ENCODE peak calls at places on chromosomes 7 and 10, in five cellular contexts. R, G, O, Q and W are unnamed samples.

GRCh38 chr7:136966825-136967224 is 98.4 kb downstream of the CHRM2 start:
- DNase-seq in O (no peak), R (no peak), G (no peak), Q (no peak), W (no peak)

GRCh38 chr10:90769946-90770841 is 87.6 kb downstream of the HTR7 start:
- DNase-seq in R (no peak), G (no peak), O (no peak), Q (no peak), W (no peak)

GRCh38 chr7:14340415-14341079 is 351.1 kb upstream of the ETV1 start:
- DNase-seq in O (no peak), G (no peak), Q (no peak), R (no peak), W (no peak)

GRCh38 chr10:88754272-88754671 is 5.5 kb upstream of the LIPN start:
- DNase-seq in R (no peak), G (no peak), Q (no peak), O (no peak), W (no peak)

GRCh38 chr10:122566632-122567031 is 6.1 kb downstream of the DMBT1 start:
- DNase-seq in O (no peak), Q (no peak), R (no peak), G (no peak), W (no peak)

GRCh38 chr10:86085686-86086085 is 280.9 kb downstream of the GRID1 start:
- DNase-seq in Q (no peak), O (no peak), G (peak), R (peak), W (no peak)

GRCh38 chr7:44477063-44477830 is 13.2 kb downstream of the NUDCD3 start:
- DNase-seq in G (no peak), O (peak), Q (peak), R (no peak), W (peak)

GRCh38 chr10:130844264-130844761 is 467.2 kb downstream of the TCERG1L start:
- DNase-seq in R (no peak), G (no peak), O (no peak), Q (no peak), W (no peak)

GRCh38 chr10:61786728-61787127 is 114.8 kb upstream of the ARID5B start:
- DNase-seq in O (no peak), Q (peak), G (no peak), R (no peak), W (no peak)

GRCh38 chr7:98771519-98772241 is 98.1 kb downstream of the TMEM130 start:
- DNase-seq in O (no peak), Q (no peak), G (no peak), R (no peak), W (peak)

GRCh38 chr10:60089095-60089494 is 182.7 kb upstream of the CCDC6 start:
- DNase-seq in G (no peak), R (no peak), O (no peak), Q (no peak), W (peak)

GRCh38 chr7:66847879-66848810 is 72.9 kb upstream of the TMEM248 start:
- DNase-seq in O (no peak), Q (no peak), R (no peak), G (no peak), W (no peak)

GRCh38 chr7:142152076-142152475 is 40.6 kb downstream of the MGAM2 start:
- DNase-seq in R (no peak), G (no peak), O (no peak), Q (no peak), W (no peak)

GRCh38 chr10:70459771-70460490 is 18.4 kb upstream of the NODAL start:
- DNase-seq in O (no peak), G (no peak), Q (no peak), R (no peak), W (no peak)

GRCh38 chr7:138889566-138889965 is 91.6 kb upstream of the ATP6V0A4 start:
- DNase-seq in G (no peak), O (no peak), Q (no peak), R (no peak), W (no peak)

GRCh38 chr7:93977551-93977950 is 26.6 kb downstream of the BET1 start:
- DNase-seq in Q (no peak), G (no peak), R (no peak), O (no peak), W (no peak)

GRCh38 chr7:51644216-51644615 is 327.6 kb upstream of the COBL start:
- DNase-seq in R (no peak), G (no peak), Q (no peak), O (no peak), W (peak)

GRCh38 chr7:47454961-47455871 is 126.7 kb downstream of the TNS3 start:
- DNase-seq in G (no peak), Q (no peak), R (no peak), O (no peak), W (no peak)

GRCh38 chr10:46555366-46555712 is 1.1 kb downstream of the GPRIN2 start:
- DNase-seq in R (no peak), G (no peak), O (no peak), Q (no peak), W (no peak)

GRCh38 chr7:18647602-18648001 is 152.1 kb downstream of the HDAC9 start:
- DNase-seq in G (no peak), O (no peak), Q (no peak), R (no peak), W (no peak)

DNA sequence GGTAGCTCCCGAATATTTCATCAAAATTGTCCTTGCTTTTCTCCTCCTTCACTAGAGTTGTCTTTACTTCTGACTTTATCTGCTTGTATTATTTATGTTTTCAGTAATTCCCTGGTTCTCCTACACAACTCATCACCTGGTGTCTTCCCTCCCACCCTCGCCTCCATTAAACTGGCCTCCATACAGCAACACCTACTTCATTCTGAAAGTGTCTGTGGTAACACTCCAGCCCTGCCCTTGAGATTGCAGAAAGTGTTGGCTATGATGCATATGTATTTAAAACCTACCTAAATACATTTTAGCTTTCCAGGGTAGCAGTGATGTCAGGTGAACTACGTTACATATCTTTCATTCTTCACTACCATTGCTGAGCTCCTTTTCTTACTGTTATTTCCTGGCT is 833.3 kb upstream of the LRRN3 start:
- DNase-seq in G (no peak), O (no peak), Q (no peak), R (no peak), W (no peak)
- TF ChIP-seq POLR2A in G (no peak), O (no peak), Q (no peak), R (no peak), W (no peak)

GRCh38 chr10:50999163-50999562 is 75.1 kb upstream of the PRKG1 start:
- DNase-seq in R (no peak), G (no peak), Q (no peak), O (no peak), W (no peak)

GRCh38 chr10:50997461-50997860 is 76.8 kb upstream of the PRKG1 start:
- DNase-seq in R (no peak), G (no peak), Q (no peak), O (no peak), W (no peak)

GRCh38 chr10:51001587-51001986 is 72.7 kb upstream of the PRKG1 start:
- DNase-seq in O (no peak), Q (peak), G (no peak), R (no peak), W (no peak)

GRCh38 chr10:51000164-51000563 is 74.1 kb upstream of the PRKG1 start:
- DNase-seq in G (no peak), Q (no peak), R (no peak), O (no peak), W (no peak)

GRCh38 chr10:51000976-51001375 is 73.3 kb upstream of the PRKG1 start:
- DNase-seq in G (no peak), Q (no peak), R (no peak), O (no peak), W (no peak)
- H3K27ac ChIP-seq in G (no peak), Q (no peak), R (no peak), O (no peak), W (no peak)

DNA sequence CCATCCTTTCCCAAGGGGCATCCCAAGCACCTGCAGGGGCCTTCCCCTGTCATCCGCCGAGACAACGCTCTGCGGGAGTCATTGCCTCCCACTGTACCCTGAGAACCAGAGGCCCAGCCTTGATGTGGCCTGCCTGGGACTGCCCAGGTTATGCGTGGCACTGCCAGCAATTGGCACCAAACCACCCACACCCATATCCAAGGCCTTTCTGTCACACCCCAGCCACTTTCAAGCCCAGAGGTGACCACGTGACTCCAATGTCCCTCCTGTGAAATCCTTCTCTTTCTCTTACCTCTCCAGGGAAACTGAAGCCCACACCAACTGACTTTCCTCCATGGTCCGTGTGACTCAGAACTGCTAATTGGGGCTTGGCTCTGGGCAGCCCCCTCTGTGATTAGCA is 123.9 kb downstream of the C10orf105 start:
- DNase-seq in R (no peak), G (no peak), Q (no peak), O (no peak), W (no peak)
- TF ChIP-seq POLR2AphosphoS5 in R (no peak), G (no peak), Q (no peak), O (no peak), W (no peak)

GRCh38 chr10:102743588-102744373 is at the start of gene WBP1L:
- DNase-seq in G (peak), Q (peak), O (peak), R (peak), W (peak)

GRCh38 chr10:102745157-102745556 is 1.4 kb downstream of the WBP1L start:
- DNase-seq in G (no peak), Q (no peak), O (no peak), R (no peak), W (no peak)

GRCh38 chr10:102741848-102742247 is 1.9 kb upstream of the WBP1L start:
- DNase-seq in R (no peak), G (no peak), O (no peak), Q (no peak), W (no peak)

GRCh38 chr10:102743078-102743587 is 615 bp upstream of the WBP1L start:
- DNase-seq in G (no peak), Q (no peak), O (no peak), R (no peak), W (no peak)

DNA sequence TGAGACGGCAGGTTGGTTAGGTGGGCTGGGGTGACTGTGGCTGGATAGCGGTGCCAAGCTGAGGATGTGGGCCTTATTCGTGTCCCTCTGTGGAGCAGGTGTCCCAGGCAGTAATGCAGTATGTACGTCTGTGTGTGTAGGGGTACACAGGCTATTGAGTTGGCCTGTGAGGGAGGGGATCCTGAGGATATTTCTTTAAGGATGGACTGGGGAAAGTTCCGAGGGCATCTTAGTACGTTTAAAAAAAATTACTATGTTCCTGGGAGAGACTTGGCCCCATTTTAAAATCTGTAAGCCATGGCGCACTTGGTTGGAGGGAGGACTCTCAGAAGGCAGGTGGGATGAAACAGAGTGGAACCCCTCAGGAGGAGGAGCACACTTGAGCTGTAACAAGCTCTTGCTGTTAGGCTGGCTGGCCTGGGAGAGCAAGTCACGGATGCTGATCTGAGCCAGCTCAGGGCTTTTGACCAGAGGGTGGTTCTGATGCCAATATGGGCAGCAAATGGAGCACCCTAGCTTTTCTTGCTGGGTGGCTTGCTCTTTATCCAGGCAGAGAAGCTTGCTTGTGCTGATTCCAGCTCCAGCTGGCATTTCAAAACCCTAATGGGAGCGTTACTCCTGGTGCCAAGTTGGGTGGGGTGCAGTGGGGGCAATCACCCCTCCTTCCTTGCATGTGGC is 765 bp downstream of the WBP1L start:
- DNase-seq in R (no peak), G (peak), Q (no peak), O (no peak), W (no peak)
- TF ChIP-seq POLR2A in R (no peak), G (no peak), Q (no peak), O (peak), W (no peak)

DNA sequence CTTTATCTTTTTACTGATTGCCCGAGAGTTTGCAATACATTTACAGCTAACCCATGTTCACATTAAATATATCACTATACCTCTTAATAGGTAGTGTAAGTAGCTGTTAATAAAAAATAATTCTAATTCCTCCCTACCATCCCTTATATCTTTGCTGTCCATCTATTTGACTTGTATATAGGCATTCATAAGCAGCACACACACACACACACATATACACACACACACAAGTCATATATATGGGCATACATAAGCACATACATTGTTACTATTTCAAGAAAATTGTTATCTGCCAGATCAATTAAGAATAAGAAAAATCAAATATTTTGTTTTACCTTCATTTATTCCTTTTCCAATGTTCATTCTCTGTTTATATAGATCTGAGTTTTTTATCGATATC is 176.4 kb downstream of the PPP1R3A start:
- DNase-seq in Q (no peak), O (no peak), R (no peak), G (no peak), W (no peak)
- H3K27ac ChIP-seq in Q (peak), O (no peak), R (no peak), G (no peak), W (no peak)

DNA sequence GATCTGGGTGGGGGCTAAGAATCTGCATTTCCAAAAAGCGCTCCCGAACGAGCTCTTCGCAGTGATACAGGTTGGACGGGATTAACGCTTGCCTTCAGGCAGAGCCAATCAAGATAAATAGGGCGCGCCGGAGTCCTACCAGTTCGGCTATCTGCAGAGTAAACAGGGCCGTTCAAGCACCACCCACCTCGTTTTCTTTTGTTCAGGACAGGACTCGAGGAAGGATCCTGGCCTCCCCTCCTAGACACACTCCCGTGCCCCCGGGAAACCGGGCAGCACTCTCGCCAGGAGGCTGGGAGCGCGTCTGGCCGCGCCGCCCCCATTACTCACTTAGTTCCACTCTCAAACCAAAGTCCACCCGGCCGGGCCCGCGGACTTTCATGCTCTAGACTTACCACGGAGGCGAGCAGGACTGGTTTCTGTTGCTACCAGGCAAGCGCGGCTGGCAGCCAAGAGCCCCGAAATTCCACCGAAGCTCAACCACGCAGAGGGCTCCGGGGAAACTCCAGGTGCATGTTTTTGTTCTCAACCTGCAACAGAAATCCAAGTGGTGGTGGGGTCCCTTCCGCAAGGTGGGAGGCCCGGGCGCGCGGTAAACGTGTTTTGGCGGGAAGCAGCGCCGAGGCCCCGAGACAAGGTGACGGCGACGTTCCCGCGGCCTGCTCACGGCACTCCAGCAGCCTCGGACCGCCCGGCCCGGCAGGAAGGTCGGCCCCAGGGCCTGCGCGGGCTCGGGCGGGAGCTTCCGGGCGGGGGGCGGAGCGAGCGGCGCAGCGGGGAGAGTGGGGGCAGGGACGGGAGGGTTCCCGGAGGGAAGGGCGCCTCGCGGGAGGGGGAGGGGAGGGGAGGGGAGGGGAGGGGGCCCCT is 12.7 kb downstream of the HNRNPF start:
- DNase-seq in R (peak), O (no peak), G (peak), Q (peak), W (peak)
- TF ChIP-seq POLR2AphosphoS5 in R (peak), O (peak), G (peak), Q (peak), W (no peak)

GRCh38 chr10:73772280-73773151 is 9.3 kb upstream of the CHCHD1 start:
- DNase-seq in R (peak), O (no peak), Q (peak), G (peak), W (peak)
- TF ChIP-seq POLR2A in R (peak), O (peak), Q (peak), G (peak), W (peak)

GRCh38 chr7:105000190-105000589 is 13.8 kb upstream of the KMT2E start:
- DNase-seq in Q (no peak), R (no peak), G (no peak), O (no peak), W (no peak)
- H3K27ac ChIP-seq in Q (no peak), R (no peak), G (no peak), O (no peak), W (no peak)

GRCh38 chr7:34236057-34236456 is 330.7 kb downstream of the BMPER start:
- DNase-seq in Q (no peak), O (no peak), G (no peak), R (no peak), W (no peak)
- TF ChIP-seq POLR2AphosphoS5 in Q (no peak), O (no peak), G (no peak), R (no peak), W (no peak)

GRCh38 chr7:24703296-24703695 is 54.0 kb downstream of the GSDME start:
- DNase-seq in G (no peak), O (no peak), Q (no peak), R (peak), W (no peak)
- TF ChIP-seq POLR2A in G (no peak), O (no peak), Q (no peak), R (no peak), W (no peak)